ENCODE peak calls at places on chromosome 1, in six cellular contexts. One of them, this sample, is unnamed.
A peak's percentile ranks its signal among the peaks of the same experiment; 100 is the strongest.

GRCh38 chr1:111758373-111758772 is 2.7 kb downstream of the DDX20 start:
- DNase-seq in heart right ventricle: no peak
- DNase-seq in ovary: no peak
- DNase-seq in esophagus muscularis mucosa: no peak
- DNase-seq in upper lobe of left lung: no peak
- DNase-seq in tibial artery: no peak
- DNase-seq in this sample: no peak

GRCh38 chr1:185520188-185520935 is 203.3 kb upstream of the IVNS1ABP start:
- DNase-seq in heart right ventricle: no peak
- DNase-seq in ovary: no peak
- DNase-seq in esophagus muscularis mucosa: no peak
- DNase-seq in upper lobe of left lung: no peak
- DNase-seq in tibial artery: no peak
- DNase-seq in this sample: peak; percentile 28

GRCh38 chr1:218499021-218499691 is 154.0 kb downstream of the TGFB2 start:
- DNase-seq in heart right ventricle: no peak
- DNase-seq in ovary: no peak
- DNase-seq in esophagus muscularis mucosa: no peak
- DNase-seq in upper lobe of left lung: no peak
- DNase-seq in tibial artery: no peak
- DNase-seq in this sample: peak; percentile 98

GRCh38 chr1:78168306-78168705 is 122.5 kb downstream of the GIPC2 start:
- DNase-seq in heart right ventricle: no peak
- DNase-seq in ovary: no peak
- DNase-seq in esophagus muscularis mucosa: no peak
- DNase-seq in upper lobe of left lung: no peak
- DNase-seq in tibial artery: no peak
- DNase-seq in this sample: no peak

GRCh38 chr1:111161843-111162242 is 21.8 kb downstream of the CEPT1 start:
- DNase-seq in heart right ventricle: no peak
- DNase-seq in ovary: no peak
- DNase-seq in esophagus muscularis mucosa: no peak
- DNase-seq in upper lobe of left lung: no peak
- DNase-seq in tibial artery: no peak
- DNase-seq in this sample: no peak

GRCh38 chr1:241711326-241711725 is 59.2 kb downstream of the WDR64 start:
- DNase-seq in heart right ventricle: no peak
- DNase-seq in ovary: no peak
- DNase-seq in esophagus muscularis mucosa: no peak
- DNase-seq in upper lobe of left lung: no peak
- DNase-seq in tibial artery: no peak
- DNase-seq in this sample: no peak

GRCh38 chr1:12580054-12580887 is 37.7 kb downstream of the DHRS3 start:
- DNase-seq in heart right ventricle: no peak
- DNase-seq in ovary: no peak
- DNase-seq in esophagus muscularis mucosa: no peak
- DNase-seq in upper lobe of left lung: no peak
- DNase-seq in tibial artery: peak; percentile 70
- DNase-seq in this sample: no peak

GRCh38 chr1:210234254-210234747 is 1.7 kb downstream of the SERTAD4 start:
- DNase-seq in heart right ventricle: no peak
- DNase-seq in ovary: no peak
- DNase-seq in esophagus muscularis mucosa: peak; percentile 55
- DNase-seq in upper lobe of left lung: no peak
- DNase-seq in tibial artery: no peak
- DNase-seq in this sample: no peak

GRCh38 chr1:6526316-6526715 is 28.0 kb downstream of the NOL9 start:
- DNase-seq in heart right ventricle: no peak
- DNase-seq in ovary: no peak
- DNase-seq in esophagus muscularis mucosa: no peak
- DNase-seq in upper lobe of left lung: no peak
- DNase-seq in tibial artery: no peak
- DNase-seq in this sample: no peak

GRCh38 chr1:198083549-198083948 is 73.2 kb upstream of the NEK7 start:
- DNase-seq in heart right ventricle: no peak
- DNase-seq in ovary: no peak
- DNase-seq in esophagus muscularis mucosa: no peak
- DNase-seq in upper lobe of left lung: no peak
- DNase-seq in tibial artery: no peak
- DNase-seq in this sample: no peak

GRCh38 chr1:99490031-99490430 is 155.9 kb upstream of the PALMD start:
- DNase-seq in heart right ventricle: no peak
- DNase-seq in ovary: no peak
- DNase-seq in esophagus muscularis mucosa: no peak
- DNase-seq in upper lobe of left lung: no peak
- DNase-seq in tibial artery: no peak
- DNase-seq in this sample: no peak

GRCh38 chr1:147722114-147722513 is 38.3 kb downstream of the GJA5 start:
- DNase-seq in heart right ventricle: no peak
- DNase-seq in ovary: no peak
- DNase-seq in esophagus muscularis mucosa: no peak
- DNase-seq in upper lobe of left lung: no peak
- DNase-seq in tibial artery: no peak
- DNase-seq in this sample: no peak

GRCh38 chr1:25797939-25798338 is 2.1 kb upstream of the SELENON start:
- DNase-seq in heart right ventricle: no peak
- DNase-seq in ovary: no peak
- DNase-seq in esophagus muscularis mucosa: no peak
- DNase-seq in upper lobe of left lung: peak; percentile 52
- DNase-seq in tibial artery: no peak
- DNase-seq in this sample: no peak

GRCh38 chr1:15691434-15692032 is 7.4 kb downstream of the PLEKHM2 start:
- DNase-seq in heart right ventricle: peak; percentile 46
- DNase-seq in ovary: peak; percentile 37
- DNase-seq in esophagus muscularis mucosa: no peak
- DNase-seq in upper lobe of left lung: no peak
- DNase-seq in tibial artery: no peak
- DNase-seq in this sample: no peak

GRCh38 chr1:94020764-94021579 is 100.0 kb downstream of the ABCA4 start:
- DNase-seq in heart right ventricle: no peak
- DNase-seq in ovary: no peak
- DNase-seq in esophagus muscularis mucosa: no peak
- DNase-seq in upper lobe of left lung: peak; percentile 51
- DNase-seq in tibial artery: no peak
- DNase-seq in this sample: peak; percentile 100

GRCh38 chr1:246537887-246538286 is 28.2 kb downstream of the TFB2M start:
- DNase-seq in heart right ventricle: no peak
- DNase-seq in ovary: no peak
- DNase-seq in esophagus muscularis mucosa: no peak
- DNase-seq in upper lobe of left lung: peak; percentile 59
- DNase-seq in tibial artery: no peak
- DNase-seq in this sample: no peak

GRCh38 chr1:174258148-174258550 is 98.8 kb downstream of the RABGAP1L start:
- DNase-seq in heart right ventricle: no peak
- DNase-seq in ovary: no peak
- DNase-seq in esophagus muscularis mucosa: no peak
- DNase-seq in upper lobe of left lung: no peak
- DNase-seq in tibial artery: no peak
- DNase-seq in this sample: peak; percentile 6

GRCh38 chr1:88191917-88192316 is 492.2 kb upstream of the PKN2 start:
- DNase-seq in heart right ventricle: no peak
- DNase-seq in ovary: no peak
- DNase-seq in esophagus muscularis mucosa: no peak
- DNase-seq in upper lobe of left lung: no peak
- DNase-seq in tibial artery: no peak
- DNase-seq in this sample: no peak

GRCh38 chr1:49356594-49356993 is 579.9 kb upstream of the BEND5 start:
- DNase-seq in heart right ventricle: no peak
- DNase-seq in ovary: no peak
- DNase-seq in esophagus muscularis mucosa: no peak
- DNase-seq in upper lobe of left lung: no peak
- DNase-seq in tibial artery: no peak
- DNase-seq in this sample: no peak

GRCh38 chr1:204065986-204066300 is 7.0 kb upstream of the SOX13 start:
- DNase-seq in heart right ventricle: no peak
- DNase-seq in ovary: no peak
- DNase-seq in esophagus muscularis mucosa: no peak
- DNase-seq in upper lobe of left lung: no peak
- DNase-seq in tibial artery: no peak
- DNase-seq in this sample: no peak

GRCh38 chr1:204065174-204065985 is 7.5 kb upstream of the SOX13 start:
- DNase-seq in heart right ventricle: peak; percentile 55
- DNase-seq in ovary: peak; percentile 66
- DNase-seq in esophagus muscularis mucosa: no peak
- DNase-seq in upper lobe of left lung: no peak
- DNase-seq in tibial artery: no peak
- DNase-seq in this sample: no peak

GRCh38 chr1:204070895-204071294 is 2.0 kb upstream of the SOX13 start:
- DNase-seq in heart right ventricle: no peak
- DNase-seq in ovary: no peak
- DNase-seq in esophagus muscularis mucosa: no peak
- DNase-seq in upper lobe of left lung: no peak
- DNase-seq in tibial artery: no peak
- DNase-seq in this sample: no peak

GRCh38 chr1:204069887-204070286 is 3.0 kb upstream of the SOX13 start:
- DNase-seq in heart right ventricle: no peak
- DNase-seq in ovary: no peak
- DNase-seq in esophagus muscularis mucosa: no peak
- DNase-seq in upper lobe of left lung: no peak
- DNase-seq in tibial artery: no peak
- DNase-seq in this sample: no peak

GRCh38 chr1:204067935-204068334 is 5.0 kb upstream of the SOX13 start:
- DNase-seq in heart right ventricle: no peak
- DNase-seq in ovary: no peak
- DNase-seq in esophagus muscularis mucosa: no peak
- DNase-seq in upper lobe of left lung: no peak
- DNase-seq in tibial artery: no peak
- DNase-seq in this sample: no peak
- H3K27ac ChIP-seq in heart right ventricle: no peak overlapping the region
- H3K27ac ChIP-seq in ovary: no peak overlapping the region
- H3K27ac ChIP-seq in esophagus muscularis mucosa: no peak overlapping the region
- H3K27ac ChIP-seq in upper lobe of left lung: no peak overlapping the region
- H3K27ac ChIP-seq in tibial artery: no peak overlapping the region
- H3K27ac ChIP-seq in this sample: no peak overlapping the region

GRCh38 chr1:2534775-2535387 is 4.8 kb upstream of the HES5 start:
- DNase-seq in heart right ventricle: no peak
- DNase-seq in ovary: no peak
- DNase-seq in esophagus muscularis mucosa: no peak
- DNase-seq in upper lobe of left lung: peak; percentile 85
- DNase-seq in tibial artery: no peak
- DNase-seq in this sample: peak; percentile 48

GRCh38 chr1:2535455-2535854 is 5.4 kb upstream of the HES5 start:
- DNase-seq in heart right ventricle: no peak
- DNase-seq in ovary: no peak
- DNase-seq in esophagus muscularis mucosa: no peak
- DNase-seq in upper lobe of left lung: no peak
- DNase-seq in tibial artery: no peak
- DNase-seq in this sample: no peak

GRCh38 chr1:2535981-2536380 is 5.9 kb upstream of the HES5 start:
- DNase-seq in heart right ventricle: no peak
- DNase-seq in ovary: no peak
- DNase-seq in esophagus muscularis mucosa: no peak
- DNase-seq in upper lobe of left lung: no peak
- DNase-seq in tibial artery: no peak
- DNase-seq in this sample: no peak

GRCh38 chr1:2533356-2533755 is 3.3 kb upstream of the HES5 start:
- DNase-seq in heart right ventricle: no peak
- DNase-seq in ovary: no peak
- DNase-seq in esophagus muscularis mucosa: no peak
- DNase-seq in upper lobe of left lung: no peak
- DNase-seq in tibial artery: no peak
- DNase-seq in this sample: peak; percentile 58

GRCh38 chr1:2534315-2534714 is 4.3 kb upstream of the HES5 start:
- DNase-seq in heart right ventricle: no peak
- DNase-seq in ovary: no peak
- DNase-seq in esophagus muscularis mucosa: no peak
- DNase-seq in upper lobe of left lung: no peak
- DNase-seq in tibial artery: no peak
- DNase-seq in this sample: no peak
- H3K27ac ChIP-seq in heart right ventricle: no peak overlapping the region
- H3K27ac ChIP-seq in ovary: no peak overlapping the region
- H3K27ac ChIP-seq in esophagus muscularis mucosa: no peak overlapping the region
- H3K27ac ChIP-seq in upper lobe of left lung: no peak overlapping the region
- H3K27ac ChIP-seq in tibial artery: no peak overlapping the region
- H3K27ac ChIP-seq in this sample: no peak overlapping the region

DNA sequence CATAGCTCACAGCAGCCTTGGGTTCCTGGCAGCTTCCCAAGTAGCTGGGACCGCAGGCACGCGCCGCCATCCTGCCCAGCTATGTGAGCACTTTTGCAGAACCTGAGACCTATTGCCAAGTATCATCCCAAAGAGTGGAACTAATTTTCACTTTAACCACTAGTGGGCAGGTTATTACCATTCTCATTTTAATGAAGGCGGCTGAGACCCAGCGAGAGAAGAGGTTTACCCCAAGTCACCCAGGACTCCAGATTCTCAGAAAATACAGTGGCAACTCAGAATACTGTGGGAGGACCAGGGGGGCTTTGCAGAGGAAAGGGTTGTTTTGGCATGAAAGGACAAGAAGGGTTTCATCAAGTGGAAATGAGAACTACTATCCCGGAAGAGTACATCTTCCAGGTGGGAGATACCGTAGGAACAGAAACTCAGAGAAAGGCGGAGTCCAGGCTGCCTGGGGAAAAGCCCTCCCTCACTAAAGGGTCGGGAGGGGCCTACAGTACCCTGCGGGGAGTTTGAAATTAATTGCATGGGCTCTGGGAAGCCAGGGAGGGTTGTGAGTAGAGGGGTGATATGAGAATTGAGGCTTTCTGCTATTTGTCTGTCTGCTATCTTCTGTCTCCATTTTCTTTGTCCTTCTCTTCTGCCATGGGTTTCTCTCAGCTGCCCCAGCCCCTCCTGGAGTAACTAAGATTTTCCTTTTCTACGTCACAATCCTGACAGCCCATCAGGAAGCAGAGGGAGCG is 7.2 kb upstream of the SEMA4A start:
- DNase-seq in heart right ventricle: peak; percentile 67
- DNase-seq in ovary: peak; percentile 61
- DNase-seq in esophagus muscularis mucosa: no peak
- DNase-seq in upper lobe of left lung: peak; percentile 77
- DNase-seq in tibial artery: peak; percentile 76
- DNase-seq in this sample: peak; percentile 91
- H3K27ac ChIP-seq in heart right ventricle: no peak overlapping the region
- H3K27ac ChIP-seq in ovary: no peak overlapping the region
- H3K27ac ChIP-seq in esophagus muscularis mucosa: no peak overlapping the region
- H3K27ac ChIP-seq in upper lobe of left lung: no peak overlapping the region
- H3K27ac ChIP-seq in tibial artery: peak overlapping the region; percentile 31
- H3K27ac ChIP-seq in this sample: no peak overlapping the region

GRCh38 chr1:114670083-114671010 is 498 bp upstream of the DENND2C start:
- DNase-seq in heart right ventricle: peak; percentile 96
- DNase-seq in ovary: peak; percentile 91
- DNase-seq in esophagus muscularis mucosa: peak; percentile 98
- DNase-seq in upper lobe of left lung: peak; percentile 96
- DNase-seq in tibial artery: peak; percentile 92
- DNase-seq in this sample: peak; percentile 72

GRCh38 chr1:114668784-114669561 is 876 bp downstream of the DENND2C start:
- DNase-seq in heart right ventricle: no peak
- DNase-seq in ovary: no peak
- DNase-seq in esophagus muscularis mucosa: no peak
- DNase-seq in upper lobe of left lung: no peak
- DNase-seq in tibial artery: no peak
- DNase-seq in this sample: peak; percentile 48

GRCh38 chr1:114671011-114671938 is 1.4 kb upstream of the DENND2C start:
- DNase-seq in heart right ventricle: no peak
- DNase-seq in ovary: no peak
- DNase-seq in esophagus muscularis mucosa: no peak
- DNase-seq in upper lobe of left lung: no peak
- DNase-seq in tibial artery: no peak
- DNase-seq in this sample: peak; percentile 7

GRCh38 chr1:114668373-114668772 is 1.5 kb downstream of the DENND2C start:
- DNase-seq in heart right ventricle: no peak
- DNase-seq in ovary: no peak
- DNase-seq in esophagus muscularis mucosa: no peak
- DNase-seq in upper lobe of left lung: no peak
- DNase-seq in tibial artery: no peak
- DNase-seq in this sample: no peak

GRCh38 chr1:114669562-114670082 is at the start of gene DENND2C:
- DNase-seq in heart right ventricle: no peak
- DNase-seq in ovary: no peak
- DNase-seq in esophagus muscularis mucosa: no peak
- DNase-seq in upper lobe of left lung: no peak
- DNase-seq in tibial artery: no peak
- DNase-seq in this sample: no peak
- H3K27ac ChIP-seq in heart right ventricle: peak within 1 kb of the TSS; percentile 75
- H3K27ac ChIP-seq in ovary: peak within 1 kb of the TSS; percentile 46
- H3K27ac ChIP-seq in esophagus muscularis mucosa: peak within 1 kb of the TSS; percentile 76
- H3K27ac ChIP-seq in upper lobe of left lung: peak within 1 kb of the TSS; percentile 82
- H3K27ac ChIP-seq in tibial artery: peak within 1 kb of the TSS; percentile 70
- H3K27ac ChIP-seq in this sample: peak within 1 kb of the TSS; percentile 77

This sample was measured in astrocyte.